ENCODE peak calls at places on chromosomes 5 and 9, in five cellular contexts. X is AG10803, A is A549, U is neural progenitor cell, O is esophagus squamous epithelium. D is an unnamed sample.

GRCh38 chr5:41346609-41347008 is 133.3 kb upstream of the C6 start:
- DNase-seq in X (peak), A (peak), U (no peak), O (no peak), D (no peak)

GRCh38 chr9:111937781-111938426 is 41.3 kb downstream of the UGCG start:
- DNase-seq in X (peak), A (no peak), U (no peak), O (no peak), D (peak)

GRCh38 chr9:133101356-133102189 is 19.5 kb downstream of the RALGDS start:
- DNase-seq in X (no peak), A (no peak), U (no peak), O (no peak), D (peak)

GRCh38 chr9:126615251-126615790 is 1.6 kb downstream of the LMX1B start:
- DNase-seq in X (peak), A (no peak), U (peak), O (no peak), D (peak)

GRCh38 chr9:99264070-99264469 is 42.0 kb downstream of the SEC61B start:
- DNase-seq in X (no peak), A (peak), U (peak), O (no peak), D (no peak)

GRCh38 chr5:55966284-55966683 is 28.5 kb downstream of the IL6ST start:
- DNase-seq in X (no peak), A (no peak), U (no peak), O (no peak), D (no peak)

GRCh38 chr5:136028782-136029742 is at the start of gene TGFBI:
- DNase-seq in X (peak), A (peak), U (peak), O (no peak), D (peak)

GRCh38 chr9:115099891-115100290 is 18.1 kb downstream of the TNC start:
- DNase-seq in X (peak), A (no peak), U (peak), O (no peak), D (no peak)

GRCh38 chr5:5374034-5374715 is 48.3 kb upstream of the ICE1 start:
- DNase-seq in X (peak), A (no peak), U (no peak), O (no peak), D (no peak)

GRCh38 chr9:81682177-81682576 is 7.2 kb downstream of the TLE1 start:
- DNase-seq in X (no peak), A (no peak), U (no peak), O (no peak), D (no peak)

GRCh38 chr9:79189511-79189924 is 382.2 kb upstream of the TLE4 start:
- DNase-seq in X (peak), A (peak), U (no peak), O (no peak), D (no peak)

GRCh38 chr9:114366334-114367128 is 21.3 kb downstream of the AKNA start:
- DNase-seq in X (peak), A (peak), U (no peak), O (no peak), D (no peak)

GRCh38 chr5:115977988-115978387 is 15.7 kb downstream of the LVRN start:
- DNase-seq in X (peak), A (no peak), U (no peak), O (no peak), D (no peak)

GRCh38 chr9:84271004-84271886 is 69.3 kb downstream of the SLC28A3 start:
- DNase-seq in X (peak), A (no peak), U (peak), O (no peak), D (peak)

GRCh38 chr5:45691656-45692055 is 4.5 kb downstream of the HCN1 start:
- DNase-seq in X (no peak), A (no peak), U (no peak), O (no peak), D (no peak)

GRCh38 chr9:14418262-14419200 is 104.6 kb upstream of the NFIB start:
- DNase-seq in X (no peak), A (no peak), U (no peak), O (no peak), D (no peak)

GRCh38 chr5:39256472-39256871 is 37.1 kb upstream of the FYB1 start:
- DNase-seq in X (peak), A (peak), U (no peak), O (no peak), D (no peak)

GRCh38 chr9:19720374-19720773 is 68.5 kb downstream of the SLC24A2 start:
- DNase-seq in X (peak), A (peak), U (peak), O (no peak), D (no peak)

GRCh38 chr9:90767523-90768100 is 34.0 kb upstream of the SYK start:
- DNase-seq in X (no peak), A (peak), U (peak), O (no peak), D (no peak)

GRCh38 chr5:127320032-127320945 is 29.7 kb downstream of the MEGF10 start:
- DNase-seq in X (peak), A (no peak), U (no peak), O (no peak), D (no peak)

GRCh38 chr5:146595088-146595487 is 79.1 kb upstream of the GPR151 start:
- DNase-seq in X (no peak), A (no peak), U (no peak), O (no peak), D (no peak)

GRCh38 chr9:113446323-113446740 is 17.2 kb upstream of the RGS3 start:
- DNase-seq in X (peak), A (peak), U (peak), O (no peak), D (no peak)

GRCh38 chr5:135242496-135243193 is 156.4 kb downstream of the MACROH2A1 start:
- DNase-seq in X (peak), A (no peak), U (no peak), O (no peak), D (peak)

GRCh38 chr5:22896155-22896554 is 43.0 kb upstream of the CDH12 start:
- DNase-seq in X (no peak), A (no peak), U (no peak), O (no peak), D (no peak)

GRCh38 chr5:37626266-37626665 is 213.6 kb downstream of the GDNF start:
- DNase-seq in X (no peak), A (no peak), U (no peak), O (no peak), D (no peak)

GRCh38 chr5:6634327-6634713 is 1.1 kb downstream of the SRD5A1 start:
- DNase-seq in X (peak), A (no peak), U (peak), O (no peak), D (no peak)

GRCh38 chr9:110650991-110651411 is 17.6 kb upstream of the MUSK start:
- DNase-seq in X (peak), A (no peak), U (no peak), O (no peak), D (no peak)

GRCh38 chr9:101026824-101027223 is 1.7 kb upstream of the PLPPR1 start:
- DNase-seq in X (no peak), A (no peak), U (no peak), O (no peak), D (no peak)

GRCh38 chr5:129852747-129853352 is 51.4 kb upstream of the CHSY3 start:
- DNase-seq in X (peak), A (peak), U (peak), O (peak), D (peak)

GRCh38 chr5:19790811-19791466 is 197.1 kb downstream of the CDH18 start:
- DNase-seq in X (no peak), A (no peak), U (no peak), O (no peak), D (no peak)

GRCh38 chr5:132459031-132459982 is 31.3 kb downstream of the IRF1 start:
- DNase-seq in X (peak), A (no peak), U (no peak), O (no peak), D (peak)

GRCh38 chr5:154179846-154180710 is 10.5 kb upstream of the GALNT10 start:
- DNase-seq in X (peak), A (peak), U (peak), O (no peak), D (no peak)

GRCh38 chr9:105862002-105862401 is 167.7 kb downstream of the TMEM38B start:
- DNase-seq in X (no peak), A (no peak), U (no peak), O (no peak), D (no peak)

GRCh38 chr5:7850533-7851239 is at the start of gene CFAP90:
- DNase-seq in X (peak), A (peak), U (peak), O (no peak), D (peak)
- H3K4me3 ChIP-seq in X (peak), A (peak), U (peak), O (peak), D (peak)

DNA sequence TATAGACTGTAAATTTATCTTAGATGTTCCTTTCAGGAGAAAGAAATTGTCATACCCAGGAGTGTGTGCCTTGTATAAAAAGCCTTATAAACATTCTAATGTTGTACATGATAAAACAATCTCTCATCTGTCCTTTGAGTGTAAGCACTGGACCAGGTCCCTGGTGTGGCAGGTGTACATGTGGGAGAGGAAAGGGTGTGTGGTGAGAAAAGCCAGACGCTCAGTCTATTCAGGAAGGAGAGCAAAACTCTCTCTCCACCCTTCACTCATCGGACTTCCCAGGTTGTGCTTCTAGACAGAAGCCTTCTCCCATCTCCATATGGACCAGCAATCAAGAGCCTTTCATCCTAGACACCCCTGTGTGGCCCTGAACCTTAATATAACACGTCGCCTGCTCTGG is 154.2 kb downstream of the ESM1 start:
- DNase-seq in X (no peak), A (no peak), U (no peak), O (no peak), D (no peak)
- H3K4me3 ChIP-seq in X (no peak), A (no peak), U (no peak), O (no peak), D (no peak)

GRCh38 chr9:93112864-93113389 is 16.9 kb downstream of the CARD19 start:
- DNase-seq in X (no peak), A (no peak), U (no peak), O (no peak), D (peak)

GRCh38 chr9:93111371-93112115 is 15.5 kb downstream of the CARD19 start:
- DNase-seq in X (no peak), A (no peak), U (no peak), O (no peak), D (peak)

GRCh38 chr9:93110400-93110855 is 14.4 kb downstream of the CARD19 start:
- DNase-seq in X (no peak), A (no peak), U (no peak), O (no peak), D (peak)

GRCh38 chr9:93111001-93111370 is 15.0 kb downstream of the CARD19 start:
- DNase-seq in X (no peak), A (no peak), U (no peak), O (no peak), D (peak)

DNA sequence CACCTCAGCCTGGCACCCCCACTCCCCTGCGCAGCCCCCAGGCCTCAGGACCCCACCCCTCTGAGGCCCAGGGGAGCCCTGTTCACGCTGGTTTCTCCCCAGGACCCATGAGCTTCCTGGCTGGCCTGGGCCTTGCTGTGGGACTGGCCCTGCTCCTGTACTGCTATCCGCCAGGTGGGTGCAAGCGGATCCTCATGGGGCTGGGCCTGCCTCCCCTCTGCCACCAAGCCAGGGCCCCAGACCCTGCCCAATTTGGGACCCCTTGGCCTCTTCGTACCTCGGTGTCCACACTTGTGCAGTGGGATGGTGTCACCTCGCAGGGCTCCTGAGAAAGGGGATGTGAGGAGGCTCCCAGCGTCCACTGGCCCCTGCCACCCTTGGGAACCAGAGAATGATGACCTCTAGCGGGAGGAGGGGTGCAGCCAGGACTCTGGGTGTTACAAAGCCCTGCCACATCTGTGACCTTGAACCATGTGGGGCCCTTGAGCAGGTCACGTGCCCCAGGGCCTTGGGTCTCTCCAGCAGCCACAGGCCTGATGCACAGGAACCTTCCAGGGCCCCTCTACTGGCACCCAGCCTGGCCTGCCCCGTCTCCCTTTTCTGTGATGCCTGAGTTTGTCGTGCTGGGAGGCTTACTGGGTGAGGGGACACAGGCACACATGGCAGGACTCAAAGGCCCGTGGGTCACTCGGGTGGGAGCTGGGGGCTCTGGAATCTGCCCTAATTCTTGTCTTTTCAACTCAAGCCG is 16.3 kb downstream of the CARD19 start:
- DNase-seq in X (no peak), A (no peak), U (no peak), O (no peak), D (no peak)
- H3K4me3 ChIP-seq in X (no peak), A (no peak), U (no peak), O (no peak), D (no peak)

GRCh38 chr9:89577363-89577762 is 27.4 kb upstream of the GADD45G start:
- DNase-seq in X (no peak), A (no peak), U (no peak), O (no peak), D (no peak)

GRCh38 chr9:89574309-89574708 is 30.5 kb upstream of the GADD45G start:
- DNase-seq in X (no peak), A (no peak), U (no peak), O (no peak), D (no peak)

GRCh38 chr9:89579741-89580395 is 24.9 kb upstream of the GADD45G start:
- DNase-seq in X (no peak), A (no peak), U (no peak), O (no peak), D (no peak)

GRCh38 chr9:89576404-89576824 is 28.4 kb upstream of the GADD45G start:
- DNase-seq in X (peak), A (peak), U (peak), O (no peak), D (no peak)
- H3K4me3 ChIP-seq in X (no peak), A (no peak), U (no peak), O (no peak), D (no peak)

GRCh38 chr9:36470891-36471290 is 70.8 kb upstream of the RNF38 start:
- DNase-seq in X (peak), A (no peak), U (no peak), O (no peak), D (peak)
- H3K4me3 ChIP-seq in X (peak), A (no peak), U (no peak), O (peak), D (peak)

D was measured in Peyer's patch.